ENCODE peak calls at places on chromosome 2, in nine cellular contexts. K is effector memory CD4-positive, alpha-beta T cell; R is adipocyte; E is lower lobe of right lung; W is CD4-positive, CD25-positive, alpha-beta regulatory T cell; N is aorta; H is stomach; X is left ventricle myocardium inferior; U is MM.1S. B is an unnamed sample.

GRCh38 chr2:96374211-96374951 is 38.8 kb downstream of the NCAPH start:
- DNase-seq in K (no peak), E (no peak), R (peak; percentile 6), U (no peak), W (no peak), H (peak; percentile 83), N (peak; percentile 84), X (peak; percentile 56), B (no peak)

GRCh38 chr2:36277876-36278523 is 77.6 kb upstream of the CRIM1 start:
- DNase-seq in N (no peak), K (no peak), W (no peak), X (no peak), R (no peak), E (no peak), U (no peak), H (no peak), B (no peak)

GRCh38 chr2:207416111-207416510 is 113.7 kb upstream of the CREB1 start:
- DNase-seq in X (no peak), N (no peak), W (no peak), U (no peak), K (no peak), R (no peak), H (peak; percentile 42), E (no peak), B (no peak)

GRCh38 chr2:176110975-176111663 is 4.0 kb downstream of the HOXD11 start:
- DNase-seq in X (no peak), K (no peak), E (no peak), U (peak; percentile 34), R (peak; percentile 69), H (no peak), N (no peak), W (no peak), B (peak; percentile 75)

GRCh38 chr2:210528716-210529115 is 27.7 kb upstream of the CPS1 start:
- DNase-seq in W (no peak), E (no peak), R (peak; percentile 6), X (no peak), N (no peak), H (no peak), U (no peak), K (no peak), B (no peak)

GRCh38 chr2:240149943-240150784 is 9.7 kb upstream of the OTOS start:
- DNase-seq in X (no peak), R (peak; percentile 64), H (peak; percentile 32), N (peak; percentile 32), K (no peak), E (peak; percentile 49), W (no peak), U (no peak), B (no peak)

GRCh38 chr2:204972606-204973336 is 427.5 kb downstream of the PARD3B start:
- DNase-seq in K (no peak), R (no peak), W (no peak), N (no peak), E (no peak), U (no peak), X (no peak), H (no peak), B (no peak)

GRCh38 chr2:28227498-28227897 is 165.2 kb upstream of the FOSL2 start:
- DNase-seq in W (no peak), E (no peak), U (no peak), H (no peak), X (no peak), R (no peak), K (no peak), N (no peak), B (no peak)

GRCh38 chr2:232891621-232892071 is 21.6 kb downstream of the SNORC start:
- DNase-seq in N (no peak), E (no peak), R (peak; percentile 63), U (no peak), H (no peak), W (no peak), X (no peak), K (no peak), B (no peak)

GRCh38 chr2:14423145-14423906 is 209.2 kb upstream of the LRATD1 start:
- DNase-seq in K (no peak), W (no peak), N (no peak), E (no peak), U (no peak), R (no peak), X (no peak), H (no peak), B (peak; percentile 82)

GRCh38 chr2:237662671-237663093 is 35.3 kb downstream of the LRRFIP1 start:
- DNase-seq in X (peak; percentile 87), N (peak; percentile 96), W (peak; percentile 13), R (peak; percentile 93), E (peak; percentile 96), H (peak; percentile 96), K (no peak), U (peak; percentile 50), B (peak; percentile 90)

GRCh38 chr2:28681216-28681981 is 70.2 kb upstream of the PPP1CB start:
- DNase-seq in N (peak; percentile 75), K (peak; percentile 46), H (no peak), R (peak; percentile 12), W (peak; percentile 42), U (peak; percentile 79), X (no peak), E (no peak), B (no peak)

GRCh38 chr2:157685572-157685971 is 56.9 kb upstream of the ACVR1C start:
- DNase-seq in H (no peak), U (no peak), R (no peak), W (no peak), E (no peak), N (no peak), X (no peak), K (no peak), B (no peak)

GRCh38 chr2:62722679-62723078 is 17.2 kb downstream of the EHBP1 start:
- DNase-seq in W (no peak), E (no peak), N (no peak), R (no peak), X (no peak), U (no peak), H (no peak), K (no peak), B (no peak)

GRCh38 chr2:43412121-43412753 is 183.6 kb downstream of the THADA start:
- DNase-seq in X (no peak), W (no peak), K (no peak), R (no peak), U (no peak), H (no peak), N (no peak), E (no peak), B (no peak)

DNA sequence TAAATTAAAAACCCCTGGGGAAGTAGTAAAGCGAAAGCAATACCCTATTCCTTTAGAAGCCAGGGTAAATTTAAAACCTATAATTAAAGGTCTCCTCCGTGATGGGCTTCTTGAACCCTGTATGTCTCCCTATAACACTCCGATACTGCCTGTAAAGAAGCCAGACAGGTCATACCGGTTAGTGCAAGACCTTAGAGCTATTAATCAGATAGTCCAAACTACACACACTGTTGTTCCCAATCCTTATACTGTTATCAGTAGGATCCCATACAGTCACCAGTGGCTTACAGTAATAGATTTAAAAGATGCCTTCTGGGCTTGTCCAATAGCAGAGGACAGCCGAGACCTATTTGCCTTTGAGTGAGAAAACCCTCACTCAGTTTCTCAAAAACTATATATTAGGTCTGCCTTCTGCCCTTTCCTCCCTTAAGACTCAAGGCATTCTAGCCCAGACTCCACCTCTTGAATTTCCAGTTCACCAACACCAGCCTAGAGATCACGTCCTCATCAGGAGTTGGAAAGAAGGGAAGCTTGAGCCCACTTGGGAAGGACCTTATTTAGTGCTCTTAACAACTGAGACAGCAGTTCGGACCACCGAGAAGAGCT is 12.4 kb upstream of the SAP130 start:
- DNase-seq in K (no peak), E (no peak), N (no peak), U (no peak), W (no peak), H (no peak), R (no peak), X (no peak), B (no peak)
- H3K9me3 ChIP-seq in K (peaks cover 29% of the 10 kb centered on the region), E (peaks cover 36% of the 10 kb centered on the region), N (peaks cover 6% of the 10 kb centered on the region), U (no peaks in the 10 kb centered on the region), W (peaks cover 31% of the 10 kb centered on the region), H (peaks cover 19% of the 10 kb centered on the region), R (peaks cover 63% of the 10 kb centered on the region), X (peaks cover 56% of the 10 kb centered on the region), B (peaks cover 42% of the 10 kb centered on the region)

GRCh38 chr2:38685116-38685735 is 19.3 kb downstream of the GALM start:
- DNase-seq in E (no peak), U (no peak), K (no peak), W (no peak), X (no peak), R (no peak), N (no peak), H (no peak), B (no peak)

GRCh38 chr2:38682008-38682575 is 16.2 kb downstream of the GALM start:
- DNase-seq in U (peak; percentile 32), H (no peak), E (no peak), W (peak; percentile 71), X (no peak), K (no peak), R (no peak), N (no peak), B (no peak)

GRCh38 chr2:38683766-38684165 is 17.9 kb downstream of the GALM start:
- DNase-seq in N (no peak), X (no peak), H (no peak), W (no peak), E (no peak), K (no peak), R (no peak), U (no peak), B (no peak)
- H3K4me1 ChIP-seq in N (no peaks in the 10 kb centered on the region), X (no peaks in the 10 kb centered on the region), H (no peaks in the 10 kb centered on the region), W (peaks cover 31% of the 10 kb centered on the region), E (no peaks in the 10 kb centered on the region), K (peaks cover 24% of the 10 kb centered on the region), R (peaks cover 4% of the 10 kb centered on the region), U (peaks cover 15% of the 10 kb centered on the region), B (no peaks in the 10 kb centered on the region)

GRCh38 chr2:31693882-31694281 is 113.1 kb upstream of the SRD5A2 start:
- DNase-seq in R (no peak), E (no peak), K (no peak), U (no peak), N (no peak), W (no peak), H (no peak), X (no peak), B (no peak)

GRCh38 chr2:31696068-31696467 is 115.3 kb upstream of the SRD5A2 start:
- DNase-seq in H (no peak), R (no peak), X (no peak), N (no peak), U (no peak), W (no peak), K (no peak), E (no peak), B (no peak)

GRCh38 chr2:31694444-31694843 is 113.7 kb upstream of the SRD5A2 start:
- DNase-seq in K (no peak), U (peak; percentile 33), N (no peak), X (no peak), E (no peak), W (no peak), R (peak; percentile 20), H (no peak), B (no peak)
- H3K9me3 ChIP-seq in K (peaks cover 30% of the 10 kb centered on the region), U (no peaks in the 10 kb centered on the region), N (peaks cover 26% of the 10 kb centered on the region), X (peaks cover 94% of the 10 kb centered on the region), E (peaks cover 40% of the 10 kb centered on the region), W (peaks cover 59% of the 10 kb centered on the region), R (peaks cover 66% of the 10 kb centered on the region), H (peaks cover 25% of the 10 kb centered on the region), B (peaks cover 78% of the 10 kb centered on the region)

DNA sequence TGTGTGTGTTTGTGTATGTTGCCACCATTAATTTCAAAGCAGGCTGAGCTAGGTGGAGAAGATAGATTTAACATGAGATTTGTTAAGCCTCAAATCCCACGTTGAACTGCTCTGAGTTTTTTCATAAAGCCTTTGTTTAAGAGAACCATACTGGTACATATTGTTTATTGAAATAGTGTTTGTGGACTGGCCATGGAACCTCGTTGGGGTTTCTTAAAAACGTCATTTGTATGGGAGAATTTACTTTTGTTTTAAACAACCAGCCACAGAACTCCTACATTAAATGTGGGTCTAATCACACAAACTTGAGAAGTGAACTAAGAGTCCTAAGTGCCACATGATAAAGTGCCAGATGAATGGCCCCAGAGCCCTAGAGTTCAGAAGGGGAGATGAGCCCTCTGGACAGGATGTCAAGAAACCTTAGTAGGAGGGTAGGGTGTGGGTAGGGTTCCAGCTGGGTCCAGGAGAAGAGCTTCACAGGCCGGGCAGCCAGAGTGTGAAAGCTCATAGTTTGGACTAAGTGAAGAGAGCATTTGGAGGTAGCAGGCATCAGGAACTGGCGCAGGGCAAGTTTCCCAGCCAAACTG is 120.6 kb upstream of the EML6 start:
- DNase-seq in H (no peak), N (no peak), X (no peak), R (no peak), W (no peak), E (no peak), K (no peak), U (no peak), B (no peak)
- H3K4me1 ChIP-seq in H (peaks cover 62% of the 10 kb centered on the region), N (peaks cover 12% of the 10 kb centered on the region), X (peaks cover 100% of the 10 kb centered on the region), R (peaks cover 48% of the 10 kb centered on the region), W (peaks cover 83% of the 10 kb centered on the region), E (peaks cover 82% of the 10 kb centered on the region), K (peaks cover 61% of the 10 kb centered on the region), U (no peaks in the 10 kb centered on the region), B (peaks cover 46% of the 10 kb centered on the region)

B was measured in mucosa of descending colon.